ENCODE peak calls at places on chromosome 7, in nine cellular contexts. E, O, Q, H, Z, S, K, B and T are unnamed samples.

GRCh38 chr7:36613214-36613613 is 111.1 kb downstream of the AOAH start:
- DNase-seq in E (no peak), O (no peak), Q (no peak), H (no peak), Z (no peak), S (no peak), K (no peak), B (no peak), T (no peak)

GRCh38 chr7:106386958-106387357 is 102.2 kb upstream of the NAMPT start:
- DNase-seq in E (no peak), O (no peak), Q (no peak), H (no peak), Z (no peak), S (no peak), K (no peak), B (no peak), T (no peak)

GRCh38 chr7:36604801-36605200 is 119.5 kb downstream of the AOAH start:
- DNase-seq in E (no peak), O (peak), Q (no peak), H (no peak), Z (no peak), S (no peak), K (no peak), B (no peak), T (no peak)

GRCh38 chr7:122844191-122844988 is 41.9 kb downstream of the CADPS2 start:
- DNase-seq in E (no peak), O (no peak), Q (no peak), H (no peak), Z (no peak), S (peak), K (no peak), B (no peak), T (no peak)

GRCh38 chr7:149735181-149735602 is 38.2 kb downstream of the ZNF467 start:
- DNase-seq in E (no peak), O (no peak), Q (no peak), H (no peak), Z (no peak), S (no peak), K (no peak), B (no peak), T (no peak)

GRCh38 chr7:95916573-95917371 is 144.4 kb downstream of the DYNC1I1 start:
- DNase-seq in E (peak), O (peak), Q (peak), H (peak), Z (peak), S (peak), K (peak), B (peak), T (peak)

GRCh38 chr7:151825711-151826110 is 51.2 kb downstream of the PRKAG2 start:
- DNase-seq in E (no peak), O (no peak), Q (no peak), H (no peak), Z (no peak), S (no peak), K (no peak), B (no peak), T (no peak)

GRCh38 chr7:46215987-46216567 is 295.0 kb upstream of the IGFBP3 start:
- DNase-seq in E (peak), O (peak), Q (no peak), H (no peak), Z (no peak), S (no peak), K (no peak), B (peak), T (no peak)

GRCh38 chr7:106841896-106842390 is 23.1 kb upstream of the PIK3CG start:
- DNase-seq in E (no peak), O (no peak), Q (no peak), H (no peak), Z (no peak), S (no peak), K (no peak), B (no peak), T (no peak)

DNA sequence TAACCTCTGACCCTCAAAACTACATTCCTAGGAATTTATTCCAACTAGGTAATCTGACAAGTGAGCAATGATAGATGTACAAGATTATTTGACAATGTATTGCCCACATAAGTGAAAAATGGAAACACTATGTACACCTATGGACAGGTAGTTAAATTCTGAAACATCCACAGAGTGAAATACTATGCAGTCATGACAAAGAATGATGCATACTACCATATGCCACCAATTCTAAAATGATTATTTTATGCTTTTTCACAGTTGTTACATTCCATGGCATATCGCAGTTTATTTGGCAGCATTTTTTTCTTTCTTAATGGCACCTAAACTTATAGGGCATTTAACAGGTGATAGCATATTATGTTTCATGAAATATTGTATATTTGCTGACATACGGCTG is 20.1 kb upstream of the TNPO3 start:
- DNase-seq in E (no peak), O (no peak), Q (no peak), H (no peak), Z (no peak), S (no peak), K (no peak), B (no peak), T (no peak)
- TF ChIP-seq CTCF in E (no peak), O (no peak), Q (no peak), H (no peak), Z (no peak), S (no peak), K (no peak), B (no peak), T (no peak)

GRCh38 chr7:108120943-108121342 is 9.2 kb downstream of the LAMB4 start:
- DNase-seq in E (no peak), O (no peak), Q (no peak), H (no peak), Z (no peak), S (no peak), K (no peak), B (no peak), T (no peak)

GRCh38 chr7:108120196-108120595 is 10.0 kb downstream of the LAMB4 start:
- DNase-seq in E (no peak), O (no peak), Q (no peak), H (no peak), Z (no peak), S (no peak), K (no peak), B (no peak), T (no peak)

GRCh38 chr7:108122181-108122580 is 8.0 kb downstream of the LAMB4 start:
- DNase-seq in E (no peak), O (no peak), Q (no peak), H (no peak), Z (no peak), S (no peak), K (no peak), B (no peak), T (no peak)

GRCh38 chr7:108114117-108114841 is 15.9 kb downstream of the LAMB4 start:
- DNase-seq in E (no peak), O (peak), Q (peak), H (no peak), Z (no peak), S (peak), K (no peak), B (peak), T (no peak)

GRCh38 chr7:108118959-108119358 is 11.2 kb downstream of the LAMB4 start:
- DNase-seq in E (no peak), O (no peak), Q (no peak), H (no peak), Z (no peak), S (no peak), K (no peak), B (no peak), T (no peak)
- TF ChIP-seq CTCF in E (no peak), O (no peak), Q (no peak), H (no peak), Z (no peak), S (peak), K (no peak), B (no peak), T (no peak)

DNA sequence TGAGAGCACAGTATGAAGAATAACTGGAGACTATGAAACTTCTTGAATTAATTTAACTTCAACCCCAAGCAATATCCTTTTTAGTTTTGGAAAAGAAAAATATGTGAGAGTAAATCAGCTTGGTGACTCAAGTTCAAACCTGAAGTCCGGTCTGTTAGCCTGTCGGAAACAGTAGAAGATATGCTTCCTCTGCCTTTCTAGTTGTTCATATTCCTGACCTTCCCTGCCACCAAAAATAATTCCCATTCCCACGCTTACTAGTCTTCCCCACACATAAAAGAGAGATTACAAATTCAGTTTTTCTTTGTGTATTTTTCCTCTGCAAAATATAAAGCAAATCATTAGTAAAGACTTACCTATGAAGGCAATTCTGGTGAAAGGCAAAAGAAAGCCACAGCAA is 3.6 kb downstream of the SEMA3D start:
- DNase-seq in E (no peak), O (no peak), Q (no peak), H (no peak), Z (no peak), S (no peak), K (no peak), B (no peak), T (no peak)
- TF ChIP-seq CTCF in E (no peak), O (no peak), Q (no peak), H (no peak), Z (no peak), S (no peak), K (no peak), B (no peak), T (no peak)

DNA sequence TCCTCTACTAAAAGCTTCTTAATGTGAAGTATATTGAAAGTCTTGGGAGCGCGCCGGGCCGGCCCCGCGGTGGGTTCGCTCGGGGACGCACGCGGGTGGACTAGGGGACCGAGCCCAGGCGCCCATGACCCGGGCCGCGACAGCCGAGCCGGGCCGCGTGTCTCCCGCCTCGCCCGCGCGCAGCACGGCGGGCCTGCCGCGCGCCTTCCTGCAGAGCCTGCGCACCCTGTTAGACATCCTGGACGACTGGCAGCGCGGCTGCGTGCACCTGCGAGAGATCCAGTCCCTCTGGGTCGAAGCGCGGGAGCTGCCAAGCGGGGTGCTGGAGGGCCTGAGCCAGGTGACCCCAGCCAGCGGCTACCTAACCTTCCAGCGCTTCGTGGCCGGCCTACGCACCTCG is 25.4 kb upstream of the ZNF735 start:
- DNase-seq in E (no peak), O (no peak), Q (no peak), H (no peak), Z (no peak), S (no peak), K (no peak), B (no peak), T (no peak)
- TF ChIP-seq CTCF in E (no peak), O (no peak), Q (no peak), H (no peak), Z (no peak), S (no peak), K (no peak), B (no peak), T (no peak)

GRCh38 chr7:142445019-142445686 is 187.3 kb upstream of the PRSS58 start:
- DNase-seq in E (no peak), O (no peak), Q (no peak), H (peak), Z (no peak), S (no peak), K (no peak), B (peak), T (no peak)
- TF ChIP-seq CTCF in E (no peak), O (peak), Q (no peak), H (no peak), Z (no peak), S (no peak), K (no peak), B (peak), T (no peak)

GRCh38 chr7:125316451-125316850 is 386.8 kb upstream of the POT1 start:
- DNase-seq in E (no peak), O (peak), Q (peak), H (no peak), Z (no peak), S (peak), K (no peak), B (peak), T (no peak)
- TF ChIP-seq CTCF in E (no peak), O (peak), Q (no peak), H (no peak), Z (no peak), S (no peak), K (peak), B (peak), T (no peak)